ENCODE peak calls at places on chromosomes 3 and 15, in eight cellular contexts. J is IMR-90, X is esophagus muscularis mucosa, D is cardiac muscle cell, P is left ventricle myocardium inferior, T is esophagus squamous epithelium, N is epithelial cell of proximal tubule, C is AG04449. I is an unnamed sample.

GRCh38 chr3:114093596-114093995 is 37.1 kb downstream of the QTRT2 start:
- DNase-seq in D (peak), C (peak), P (no peak), N (peak), X (no peak), J (peak), T (no peak), I (peak)

GRCh38 chr3:126524429-126524988 is 554 bp downstream of the CHST13 start:
- DNase-seq in J (no peak), X (no peak), T (no peak), D (no peak), C (no peak), N (no peak), P (peak), I (no peak)

GRCh38 chr3:196774191-196774820 is 34.6 kb downstream of the PAK2 start:
- DNase-seq in N (peak), X (no peak), P (no peak), C (no peak), D (no peak), J (no peak), T (no peak), I (no peak)

GRCh38 chr3:187763850-187764648 is 18.8 kb upstream of the BCL6 start:
- DNase-seq in J (no peak), D (no peak), T (no peak), N (no peak), C (no peak), X (no peak), P (no peak), I (no peak)

GRCh38 chr3:58109752-58110151 is 101.0 kb downstream of the DNASE1L3 start:
- DNase-seq in J (no peak), T (no peak), D (no peak), X (no peak), P (no peak), C (no peak), N (no peak), I (no peak)

GRCh38 chr3:137524751-137525150 is 239.4 kb upstream of the SOX14 start:
- DNase-seq in P (no peak), X (no peak), C (no peak), T (no peak), D (no peak), N (no peak), J (no peak), I (no peak)

GRCh38 chr15:39367591-39367990 is 213.3 kb upstream of the THBS1 start:
- DNase-seq in C (no peak), X (no peak), T (no peak), J (no peak), N (no peak), D (no peak), P (no peak), I (peak)

GRCh38 chr3:116001063-116001765 is 377.9 kb downstream of the GAP43 start:
- DNase-seq in D (no peak), T (no peak), X (no peak), N (no peak), C (no peak), J (peak), P (no peak), I (no peak)

GRCh38 chr15:88605507-88606436 is 15.4 kb upstream of the AEN start:
- DNase-seq in X (no peak), P (peak), N (no peak), D (peak), C (no peak), J (peak), T (no peak), I (no peak)

GRCh38 chr15:88604381-88604951 is 16.7 kb upstream of the AEN start:
- DNase-seq in N (no peak), X (no peak), P (no peak), T (no peak), C (no peak), D (peak), J (no peak), I (no peak)

GRCh38 chr15:88603885-88604284 is 17.3 kb upstream of the AEN start:
- DNase-seq in P (no peak), C (no peak), X (no peak), T (no peak), J (no peak), N (no peak), D (no peak), I (no peak)

GRCh38 chr15:88606437-88606794 is 14.7 kb upstream of the AEN start:
- DNase-seq in C (no peak), P (no peak), X (no peak), N (no peak), T (no peak), J (no peak), D (no peak), I (no peak)

DNA sequence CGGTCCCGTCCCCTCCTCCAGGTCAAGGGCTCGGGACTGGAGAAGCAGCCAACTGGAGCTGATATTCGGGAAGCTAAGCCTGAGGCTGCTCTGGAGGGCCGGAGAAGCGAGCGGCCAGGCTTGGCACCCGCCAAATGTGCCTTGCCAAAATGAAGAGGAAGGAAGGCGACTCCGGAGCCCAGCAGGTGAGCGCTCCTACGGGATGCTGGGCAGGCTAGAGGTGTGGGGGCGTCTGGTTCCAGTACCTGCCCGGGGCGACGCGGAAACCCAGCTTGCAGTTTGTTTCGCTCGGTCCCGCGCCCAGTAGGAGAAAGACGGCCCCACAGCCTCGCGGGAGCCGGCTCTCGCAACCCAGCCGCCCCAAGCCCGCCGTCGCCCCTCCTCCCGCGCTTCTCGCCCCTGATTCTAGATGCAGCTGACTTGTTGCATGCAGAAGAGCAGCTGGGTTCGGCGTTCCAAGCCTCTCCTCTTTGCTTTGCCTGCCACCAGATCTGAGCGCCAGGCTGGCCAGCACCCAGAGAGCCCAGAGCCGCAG is 16.1 kb upstream of the AEN start:
- DNase-seq in T (no peak), C (no peak), N (no peak), X (no peak), P (no peak), J (no peak), D (peak), I (no peak)
- H3K4me3 ChIP-seq in T (no peak), C (no peak), N (no peak), X (no peak), P (peak), J (no peak), D (peak), I (no peak)

DNA sequence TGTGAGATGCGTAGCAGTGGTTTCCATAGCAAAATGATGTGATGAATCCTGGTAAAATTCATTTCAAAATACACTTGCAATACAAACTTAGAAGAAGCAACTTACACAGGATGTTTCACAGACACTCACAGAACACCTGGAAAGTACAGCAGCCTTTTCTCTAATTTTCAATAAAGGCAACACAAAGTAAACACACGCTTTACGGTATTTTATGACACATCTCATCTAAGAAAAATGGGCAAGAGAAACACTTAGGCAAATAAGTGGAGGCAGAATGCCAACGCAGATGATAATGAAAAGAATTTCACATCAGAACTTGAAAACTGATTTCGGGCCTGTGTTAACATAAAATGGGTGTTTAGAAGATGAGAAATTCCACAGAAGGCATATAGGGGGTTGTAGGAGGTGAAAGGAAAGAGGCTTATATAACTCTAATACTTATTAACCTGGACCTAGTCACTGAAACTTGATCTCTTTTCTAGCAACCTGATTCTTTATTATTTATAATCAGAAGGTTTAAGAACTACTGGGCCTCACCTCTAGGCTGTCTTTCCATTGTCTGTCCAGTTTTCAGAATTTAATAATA is 25.6 kb upstream of the MAP3K13 start:
- DNase-seq in J (no peak), N (peak), P (no peak), X (no peak), T (no peak), D (no peak), C (no peak), I (no peak)
- TF ChIP-seq CTCF in J (no peak), N (peak), P (no peak), X (no peak), T (no peak), D (no peak), C (no peak), I (no peak)

GRCh38 chr3:194138732-194139084 is 2.8 kb downstream of the HES1 start:
- DNase-seq in P (no peak), T (no peak), X (no peak), D (no peak), C (no peak), N (no peak), J (peak), I (no peak)
- H3K4me3 ChIP-seq in P (peak), T (no peak), X (peak), D (peak), C (peak), N (peak), J (no peak), I (no peak)

DNA sequence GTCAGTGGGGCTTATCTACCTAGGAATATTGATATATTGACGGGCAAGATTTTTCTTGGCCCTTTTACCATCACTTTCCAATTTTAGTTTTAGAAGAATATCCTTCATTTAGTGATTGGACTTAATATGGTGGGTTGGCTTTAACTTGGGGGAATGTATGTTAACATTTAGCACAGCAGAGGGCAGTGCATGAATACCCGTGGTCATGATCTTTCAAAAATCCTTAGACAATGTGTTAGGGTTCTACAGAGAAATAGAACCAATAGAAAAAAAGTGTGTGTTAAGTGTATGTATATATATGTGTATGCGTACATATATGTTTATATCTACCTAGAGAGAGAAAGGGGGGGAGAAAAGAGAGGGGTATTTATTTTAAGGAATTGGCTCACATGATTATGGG is 36.9 kb downstream of the GPR171 start:
- DNase-seq in C (no peak), T (no peak), N (no peak), X (no peak), J (peak), D (no peak), P (no peak), I (no peak)
- TF ChIP-seq CTCF in C (no peak), T (no peak), N (peak), X (no peak), J (peak), D (peak), P (no peak), I (peak)

DNA sequence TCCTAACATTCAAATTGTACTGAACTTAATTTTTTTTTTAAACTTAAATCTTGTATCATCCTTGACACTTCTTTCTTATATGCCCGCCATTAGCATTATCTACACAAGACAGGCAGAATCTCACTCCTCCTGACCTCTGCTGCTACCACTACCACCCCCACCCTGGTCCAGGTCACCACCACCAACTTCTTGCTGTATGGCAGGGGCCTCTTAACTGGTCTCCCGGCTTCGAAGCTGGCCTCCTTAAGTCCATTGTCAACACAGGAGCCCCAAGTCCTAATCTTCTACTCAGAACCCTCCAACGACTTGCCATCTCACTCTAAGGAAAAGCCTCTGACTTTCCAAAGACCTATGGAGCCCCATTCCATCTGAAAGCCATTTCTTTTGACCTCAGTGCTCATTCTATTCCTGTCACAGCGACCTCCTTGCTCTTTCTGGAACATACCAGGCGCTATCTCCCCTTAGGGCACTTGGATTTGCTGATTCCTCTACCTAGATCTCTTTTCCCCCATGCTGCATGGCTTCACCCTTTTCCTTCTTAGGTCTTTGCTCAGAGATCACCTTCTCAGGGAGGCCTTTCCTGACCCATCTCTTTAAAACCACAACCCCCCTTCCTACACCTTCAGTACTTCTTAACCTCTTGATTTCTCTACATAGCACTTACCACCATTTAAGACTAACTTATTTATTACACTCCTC is 2.6 kb downstream of the PRC1 start:
- DNase-seq in C (no peak), J (no peak), P (no peak), N (no peak), T (no peak), D (no peak), X (no peak), I (no peak)
- H3K4me3 ChIP-seq in C (no peak), J (no peak), P (no peak), N (no peak), T (no peak), D (no peak), X (no peak), I (no peak)

GRCh38 chr15:91209318-91209717 is 109.3 kb downstream of the SV2B start:
- DNase-seq in T (no peak), D (no peak), X (no peak), N (no peak), C (no peak), J (no peak), P (no peak), I (no peak)
- TF ChIP-seq CTCF in T (no peak), D (no peak), X (no peak), N (no peak), C (no peak), J (no peak), P (no peak), I (no peak)

GRCh38 chr3:10394491-10395025 is 73.6 kb upstream of the SEC13 start:
- DNase-seq in N (no peak), P (no peak), J (no peak), T (no peak), X (no peak), C (no peak), D (no peak), I (no peak)
- H3K4me3 ChIP-seq in N (no peak), P (no peak), J (no peak), T (no peak), X (no peak), C (no peak), D (no peak), I (no peak)

DNA sequence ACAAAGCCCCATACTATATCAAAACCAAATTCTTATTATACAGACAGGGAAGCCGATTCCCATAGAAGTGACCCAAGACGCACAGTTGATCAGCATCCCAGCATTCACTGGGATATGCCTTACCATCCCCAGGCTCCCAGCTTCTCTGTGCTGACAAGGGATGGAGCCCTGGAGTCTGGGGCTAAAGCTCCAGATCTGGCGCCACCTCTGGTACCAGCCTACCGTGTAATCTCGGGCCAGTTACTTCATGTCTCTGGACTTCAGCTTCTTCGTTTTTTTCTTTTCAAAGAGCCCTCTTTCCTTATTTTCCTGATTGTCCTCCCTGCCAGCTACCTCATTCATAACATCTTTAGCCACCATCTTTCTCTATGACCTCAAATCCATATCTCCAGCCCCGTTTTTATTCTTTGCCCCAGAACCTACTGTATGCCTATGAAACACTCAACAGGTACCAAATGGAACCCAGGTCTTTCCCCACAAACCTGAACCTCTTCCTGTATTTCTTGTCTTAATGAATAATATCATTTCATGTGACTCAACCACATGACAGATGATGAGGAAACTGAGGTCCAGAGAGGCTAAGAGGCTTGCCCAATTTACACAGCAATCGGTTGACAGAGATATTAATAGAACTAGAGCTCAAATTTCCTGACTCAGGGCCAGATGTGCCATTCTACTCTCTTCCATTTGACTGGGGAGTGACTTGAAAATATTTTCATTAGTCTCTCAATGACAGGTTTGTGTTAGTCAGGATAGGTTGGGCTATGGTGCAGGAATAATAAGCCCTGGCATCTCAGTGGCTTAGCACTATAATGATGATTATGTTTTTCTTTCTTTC is 85.4 kb upstream of the TLE3 start:
- DNase-seq in J (no peak), C (no peak), D (no peak), P (no peak), T (no peak), X (no peak), N (no peak), I (no peak)
- TF ChIP-seq CTCF in J (no peak), C (no peak), D (peak), P (no peak), T (no peak), X (no peak), N (peak), I (no peak)

DNA sequence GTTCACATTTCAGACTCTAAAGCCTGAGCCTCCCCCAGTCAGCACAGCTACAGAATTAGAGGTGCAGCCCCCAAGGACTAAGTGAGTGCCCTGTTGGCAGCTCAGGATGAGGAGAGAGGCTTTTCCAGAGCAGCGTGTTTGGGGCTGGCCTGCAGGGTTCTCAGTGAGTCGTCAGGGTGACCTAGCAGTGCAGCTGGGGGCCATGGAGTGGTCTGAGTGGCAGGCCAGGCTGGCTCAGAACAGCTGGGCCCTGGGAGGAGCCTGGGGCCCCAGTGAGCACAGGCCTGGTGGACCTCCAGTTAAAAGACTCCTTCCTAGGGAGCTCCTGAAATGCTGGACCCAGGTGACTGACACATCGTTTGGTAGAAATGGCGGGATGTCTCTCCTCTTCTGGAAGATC is 108.3 kb downstream of the SLC49A4 start:
- DNase-seq in N (no peak), D (no peak), J (no peak), P (no peak), C (no peak), X (no peak), T (no peak), I (no peak)
- H3K4me3 ChIP-seq in N (no peak), D (no peak), J (no peak), P (no peak), C (no peak), X (no peak), T (no peak), I (no peak)

GRCh38 chr3:17742092-17742836 is at the start of gene TBC1D5:
- DNase-seq in J (peak), D (peak), X (peak), T (peak), C (peak), N (no peak), P (peak), I (peak)
- TF ChIP-seq CTCF in J (no peak), D (no peak), X (peak), T (peak), C (peak), N (no peak), P (no peak), I (no peak)

I was measured in AG09309.